ENCODE peak calls at places on chromosomes 3 and 15, in nine cellular contexts. G is A549, N is stomach, S is pancreas, B is cardiac muscle cell, D is GM23338, M is tibial artery, K is K562, U is HFF-Myc. R is an unnamed sample.

GRCh38 chr3:33577173-33577572 is 137.0 kb upstream of the UBP1 start:
- DNase-seq in G (no peak), N (no peak), S (no peak), B (no peak), D (no peak), M (no peak), K (no peak), U (no peak), R (no peak)

GRCh38 chr3:70108072-70108471 is 108.5 kb downstream of the SAMMSON start:
- DNase-seq in G (no peak), N (peak), S (peak), B (no peak), D (peak), M (no peak), K (peak), U (peak), R (no peak)

GRCh38 chr15:78097667-78098066 is 5.3 kb downstream of the SH2D7 start:
- DNase-seq in G (no peak), N (no peak), S (no peak), B (no peak), D (no peak), M (no peak), K (no peak), U (no peak), R (peak)

GRCh38 chr3:167859610-167860009 is 124.1 kb downstream of the SERPINI1 start:
- DNase-seq in G (no peak), N (no peak), S (no peak), B (no peak), D (no peak), M (no peak), K (no peak), U (no peak), R (no peak)

GRCh38 chr3:54565956-54566355 is 361.9 kb downstream of the LRTM1 start:
- DNase-seq in G (no peak), N (no peak), S (no peak), B (no peak), D (no peak), M (no peak), K (no peak), U (no peak), R (no peak)

GRCh38 chr15:29222129-29222853 is 47.3 kb downstream of the NSMCE3 start:
- DNase-seq in G (no peak), N (no peak), S (no peak), B (no peak), D (peak), M (no peak), K (no peak), U (no peak), R (no peak)

GRCh38 chr3:56977561-56977889 is 82.9 kb upstream of the SPATA12 start:
- DNase-seq in G (no peak), N (no peak), S (no peak), B (no peak), D (no peak), M (no peak), K (no peak), U (no peak), R (no peak)

GRCh38 chr15:50886139-50886467 is 22.4 kb upstream of the AP4E1 start:
- DNase-seq in G (no peak), N (no peak), S (no peak), B (no peak), D (no peak), M (no peak), K (no peak), U (no peak), R (no peak)

GRCh38 chr3:139811331-139811730 is 123.7 kb upstream of the CLSTN2 start:
- DNase-seq in G (no peak), N (no peak), S (no peak), B (no peak), D (no peak), M (no peak), K (no peak), U (no peak), R (no peak)

GRCh38 chr3:12175844-12176453 is 17.2 kb upstream of the TIMP4 start:
- DNase-seq in G (peak), N (peak), S (peak), B (peak), D (peak), M (peak), K (peak), U (no peak), R (peak)

GRCh38 chr3:8451696-8452095 is 49.9 kb upstream of the LMCD1 start:
- DNase-seq in G (no peak), N (no peak), S (no peak), B (no peak), D (no peak), M (no peak), K (no peak), U (no peak), R (no peak)

GRCh38 chr15:55791576-55792400 is 48.8 kb upstream of the PRTG start:
- DNase-seq in G (no peak), N (no peak), S (no peak), B (no peak), D (no peak), M (no peak), K (no peak), U (no peak), R (no peak)

GRCh38 chr3:182979719-182980191 is 583 bp downstream of the DCUN1D1 start:
- DNase-seq in G (peak), N (no peak), S (peak), B (peak), D (peak), M (peak), K (peak), U (no peak), R (peak)

GRCh38 chr3:182925330-182925943 is 54.9 kb downstream of the DCUN1D1 start:
- DNase-seq in G (no peak), N (no peak), S (no peak), B (no peak), D (no peak), M (no peak), K (no peak), U (no peak), R (no peak)

GRCh38 chr3:55541016-55541415 is 53.9 kb upstream of the WNT5A start:
- DNase-seq in G (no peak), N (no peak), S (no peak), B (no peak), D (no peak), M (no peak), K (no peak), U (no peak), R (no peak)

GRCh38 chr15:64713592-64713991 is 61.8 kb downstream of the RBPMS2 start:
- DNase-seq in G (no peak), N (no peak), S (no peak), B (no peak), D (no peak), M (no peak), K (no peak), U (no peak), R (no peak)

GRCh38 chr3:156483961-156484787 is 70.7 kb downstream of the SSR3 start:
- DNase-seq in G (no peak), N (no peak), S (no peak), B (peak), D (no peak), M (no peak), K (peak), U (peak), R (peak)

GRCh38 chr3:105686324-105686897 is 182.4 kb downstream of the CBLB start:
- DNase-seq in G (peak), N (no peak), S (no peak), B (no peak), D (peak), M (no peak), K (peak), U (no peak), R (no peak)

GRCh38 chr15:83848315-83849050 is 194.6 kb downstream of the ADAMTSL3 start:
- DNase-seq in G (no peak), N (no peak), S (no peak), B (no peak), D (no peak), M (no peak), K (no peak), U (peak), R (no peak)

GRCh38 chr3:68878322-68878721 is 54.0 kb downstream of the TAFA4 start:
- DNase-seq in G (peak), N (no peak), S (no peak), B (peak), D (peak), M (no peak), K (peak), U (no peak), R (no peak)

GRCh38 chr3:156107504-156107903 is 12.9 kb upstream of the KCNAB1 start:
- DNase-seq in G (no peak), N (no peak), S (no peak), B (no peak), D (no peak), M (no peak), K (no peak), U (no peak), R (no peak)

GRCh38 chr3:187967982-187968381 is 186.0 kb upstream of the LPP start:
- DNase-seq in G (no peak), N (no peak), S (no peak), B (no peak), D (no peak), M (no peak), K (no peak), U (no peak), R (no peak)

GRCh38 chr15:82544431-82544830 is 4.2 kb upstream of the RPS17 start:
- DNase-seq in G (no peak), N (no peak), S (no peak), B (no peak), D (no peak), M (no peak), K (no peak), U (no peak), R (no peak)

GRCh38 chr3:105040026-105040622 is 326.6 kb upstream of the ALCAM start:
- DNase-seq in G (no peak), N (no peak), S (no peak), B (no peak), D (no peak), M (no peak), K (no peak), U (no peak), R (no peak)

GRCh38 chr3:32421991-32422859 is 30.6 kb downstream of the CMTM7 start:
- DNase-seq in G (peak), N (peak), S (peak), B (no peak), D (no peak), M (peak), K (no peak), U (peak), R (peak)

GRCh38 chr3:4503050-4503449 is 9.9 kb downstream of the ITPR1 start:
- DNase-seq in G (no peak), N (no peak), S (no peak), B (no peak), D (no peak), M (no peak), K (no peak), U (no peak), R (no peak)

GRCh38 chr15:48084759-48085420 is 35.9 kb upstream of the SLC24A5 start:
- DNase-seq in G (no peak), N (no peak), S (no peak), B (peak), D (peak), M (no peak), K (peak), U (no peak), R (no peak)

GRCh38 chr15:73232771-73233170 is 136.0 kb downstream of the HCN4 start:
- DNase-seq in G (no peak), N (no peak), S (no peak), B (no peak), D (no peak), M (no peak), K (no peak), U (no peak), R (no peak)

GRCh38 chr15:56808160-56808559 is 74.9 kb upstream of the ZNF280D start:
- DNase-seq in G (no peak), N (no peak), S (no peak), B (no peak), D (no peak), M (no peak), K (no peak), U (no peak), R (no peak)

DNA sequence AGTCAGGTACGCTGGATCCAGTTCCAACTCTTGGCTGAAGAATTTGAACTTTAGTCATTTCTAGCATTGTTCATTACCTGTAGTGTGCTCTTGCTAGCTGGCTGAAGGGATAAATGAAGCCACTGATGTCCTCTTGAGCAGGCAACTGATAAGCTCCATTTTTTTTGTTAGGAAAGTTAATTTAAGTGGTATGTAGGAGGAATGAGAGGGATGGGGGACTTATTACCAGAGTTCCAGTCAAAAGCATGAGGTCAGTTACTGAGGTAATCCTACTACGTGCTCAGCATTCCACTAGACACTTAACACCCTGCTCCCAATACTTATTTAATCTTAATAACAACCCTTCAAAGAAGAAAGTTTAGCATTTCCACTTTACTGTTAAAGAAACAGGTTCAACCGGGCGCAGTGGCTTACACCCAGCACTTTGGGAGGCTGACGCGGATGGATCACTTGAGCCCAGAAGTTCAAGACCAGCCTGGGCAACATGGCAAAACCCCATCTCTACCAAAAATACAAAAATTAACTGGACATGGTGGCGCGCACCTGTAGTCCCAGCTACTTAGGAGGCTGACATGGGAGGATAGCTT is 2.0 kb upstream of the RASA2 start:
- DNase-seq in G (no peak), N (no peak), S (no peak), B (no peak), D (no peak), M (no peak), K (no peak), U (no peak), R (no peak)
- H3K4me3 ChIP-seq in G (no peak), N (no peak), S (no peak), B (no peak), D (no peak), M (no peak), K (no peak), U (no peak), R (no peak)

GRCh38 chr3:152073267-152073666 is 195.5 kb upstream of the MBNL1 start:
- DNase-seq in G (no peak), N (no peak), S (no peak), B (no peak), D (no peak), M (no peak), K (no peak), U (no peak), R (no peak)

GRCh38 chr3:152069871-152070270 is 196.4 kb downstream of the SUCNR1 start:
- DNase-seq in G (no peak), N (no peak), S (no peak), B (no peak), D (no peak), M (no peak), K (no peak), U (no peak), R (no peak)

GRCh38 chr3:152071315-152071714 is 197.4 kb upstream of the MBNL1 start:
- DNase-seq in G (no peak), N (no peak), S (no peak), B (no peak), D (no peak), M (no peak), K (no peak), U (no peak), R (no peak)

GRCh38 chr3:152076148-152076547 is 192.6 kb upstream of the MBNL1 start:
- DNase-seq in G (no peak), N (no peak), S (no peak), B (no peak), D (no peak), M (no peak), K (no peak), U (no peak), R (no peak)

DNA sequence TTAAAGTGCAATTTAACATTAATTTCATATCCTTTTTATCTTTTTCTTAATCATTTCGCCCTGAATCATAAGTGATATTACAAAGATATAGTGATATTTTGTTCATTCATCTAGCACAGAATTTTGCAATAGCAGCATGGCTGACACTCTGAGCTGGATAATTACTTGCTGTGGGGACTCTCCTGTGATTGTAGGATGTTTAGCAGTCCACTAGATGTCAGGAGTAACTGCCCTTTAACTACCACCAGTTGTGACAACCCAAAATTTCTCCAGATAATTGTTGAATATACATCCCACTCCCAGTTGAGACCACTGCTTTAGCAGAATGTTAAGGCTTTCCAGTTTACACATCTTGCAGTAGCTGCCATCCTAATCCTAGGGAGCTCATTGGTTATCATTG is 196.8 kb upstream of the MBNL1 start:
- DNase-seq in G (no peak), N (no peak), S (no peak), B (peak), D (peak), M (no peak), K (peak), U (no peak), R (no peak)
- TF ChIP-seq CTCF in G (peak), N (no peak), S (no peak), B (peak), D (peak), M (peak), K (peak), U (peak), R (peak)

DNA sequence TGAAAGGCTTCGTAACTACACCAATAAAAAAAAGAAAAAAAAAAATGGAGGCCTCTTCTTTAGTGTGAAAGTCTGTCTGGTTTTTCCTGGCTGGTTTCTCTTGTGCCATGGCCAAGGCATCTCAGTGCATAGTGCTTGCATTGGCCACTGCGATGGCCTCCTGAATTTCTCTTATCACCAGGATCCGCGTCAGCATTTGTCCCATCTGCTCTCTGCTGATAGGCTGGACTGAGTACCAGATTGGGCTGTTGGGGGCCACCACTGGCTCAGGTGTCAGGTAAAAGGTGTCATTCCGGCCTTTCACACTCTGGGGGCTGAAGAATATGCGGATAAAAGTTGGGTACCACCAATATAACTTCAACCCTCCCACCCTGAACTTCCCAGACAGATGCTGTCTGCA is 1.1 kb upstream of the IMPDH2 start:
- DNase-seq in G (no peak), N (no peak), S (no peak), B (no peak), D (no peak), M (no peak), K (peak), U (no peak), R (no peak)
- H3K4me3 ChIP-seq in G (no peak), N (no peak), S (no peak), B (no peak), D (no peak), M (no peak), K (no peak), U (no peak), R (no peak)

DNA sequence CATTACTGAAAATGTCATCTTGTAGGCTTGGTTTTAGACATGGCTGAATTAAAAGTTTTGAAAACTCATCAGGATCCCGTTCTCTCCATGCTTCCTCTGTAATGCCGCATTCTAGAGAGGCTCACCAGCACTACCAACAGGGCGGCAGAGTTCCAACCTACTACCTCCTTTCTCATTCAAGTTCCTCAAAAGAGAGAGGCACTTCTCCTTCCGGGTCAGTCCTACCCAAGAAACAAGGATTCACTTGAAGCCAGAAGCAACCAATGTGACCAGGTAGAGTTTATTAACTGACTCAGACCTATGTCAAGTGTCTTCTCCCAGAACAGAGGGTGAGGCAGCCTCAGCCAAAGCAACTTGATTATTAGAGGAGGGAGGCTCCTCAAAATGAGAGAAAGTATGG is 59.8 kb upstream of the GYG1 start:
- DNase-seq in G (no peak), N (no peak), S (no peak), B (no peak), D (peak), M (no peak), K (no peak), U (no peak), R (no peak)
- TF ChIP-seq CTCF in G (no peak), N (no peak), S (no peak), B (no peak), D (peak), M (no peak), K (no peak), U (no peak), R (no peak)

GRCh38 chr15:66877558-66878285 is 175.7 kb downstream of the SMAD6 start:
- DNase-seq in G (no peak), N (no peak), S (no peak), B (no peak), D (no peak), M (no peak), K (no peak), U (no peak), R (no peak)

GRCh38 chr15:66876423-66876730 is 174.3 kb downstream of the SMAD6 start:
- DNase-seq in G (no peak), N (no peak), S (no peak), B (no peak), D (peak), M (no peak), K (peak), U (no peak), R (no peak)

GRCh38 chr15:66873856-66874255 is 171.8 kb downstream of the SMAD6 start:
- DNase-seq in G (no peak), N (no peak), S (no peak), B (no peak), D (peak), M (no peak), K (no peak), U (no peak), R (no peak)

GRCh38 chr15:66876731-66877545 is 174.9 kb downstream of the SMAD6 start:
- DNase-seq in G (no peak), N (no peak), S (no peak), B (no peak), D (no peak), M (no peak), K (no peak), U (no peak), R (no peak)

DNA sequence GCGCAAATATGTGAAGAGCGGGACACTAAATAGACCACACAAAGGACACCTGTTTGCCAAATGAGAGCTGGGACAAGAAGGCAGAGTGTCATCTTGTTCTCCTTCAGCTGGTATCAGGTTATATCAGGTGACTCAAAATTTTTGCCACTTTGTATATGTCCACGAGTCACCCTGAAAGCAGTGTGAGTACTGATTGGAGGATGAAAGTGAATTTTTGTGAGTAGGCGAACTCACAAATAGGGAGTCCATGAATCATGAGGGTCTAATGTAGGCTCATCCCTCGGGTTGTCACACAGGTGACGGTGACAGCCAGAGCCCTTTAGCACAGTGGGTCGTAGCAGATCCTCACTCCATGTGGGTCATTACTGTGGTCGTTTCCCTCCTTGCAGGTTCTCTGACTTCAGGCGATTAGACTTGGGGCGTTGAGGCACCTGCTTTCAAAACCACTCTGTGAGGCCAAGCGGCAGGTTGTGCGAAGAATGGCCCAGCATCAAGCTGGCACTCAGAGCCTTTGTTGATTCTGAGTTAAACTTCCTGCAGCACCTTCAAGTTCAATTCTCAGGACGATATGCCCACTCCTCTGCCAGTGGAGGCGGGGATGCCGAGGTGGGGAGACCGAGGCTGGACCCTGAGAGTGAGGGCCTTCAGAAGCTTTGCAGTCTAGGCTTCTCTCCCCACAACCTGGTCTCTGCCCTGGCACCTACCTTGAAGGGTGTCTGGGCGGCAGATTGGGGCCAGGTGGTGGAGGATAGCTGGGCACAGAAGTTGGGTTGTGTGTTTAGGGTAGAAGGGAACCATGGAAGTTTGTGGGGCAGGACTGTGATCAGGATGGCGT is 173.8 kb downstream of the SMAD6 start:
- DNase-seq in G (no peak), N (no peak), S (no peak), B (no peak), D (no peak), M (no peak), K (no peak), U (no peak), R (no peak)
- H3K4me3 ChIP-seq in G (no peak), N (no peak), S (no peak), B (no peak), D (no peak), M (no peak), K (no peak), U (no peak), R (no peak)

GRCh38 chr3:31204026-31204795 is 309.8 kb upstream of the GADL1 start:
- DNase-seq in G (peak), N (no peak), S (no peak), B (no peak), D (no peak), M (no peak), K (no peak), U (no peak), R (no peak)
- TF ChIP-seq CTCF in G (no peak), N (no peak), S (no peak), B (no peak), D (no peak), M (no peak), K (no peak), U (no peak), R (no peak)

R was measured in Peyer's patch.